ENCODE peak calls at places on chromosome 17, in seven cellular contexts. X is AG09319, O is Calu3, W is fibroblast of villous mesenchyme, M is endothelial cell of umbilical vein, R is mesothelial cell of epicardium, S is astrocyte of the spinal cord. Y is an unnamed sample.

GRCh38 chr17:75625813-75626486 is 7.3 kb upstream of the SMIM5 start:
- DNase-seq in W (peak), M (peak), R (no peak), S (no peak), X (no peak), O (peak), Y (no peak)

GRCh38 chr17:58956997-58957724 is 149.5 kb downstream of the TRIM37 start:
- DNase-seq in R (no peak), X (no peak), M (peak), W (no peak), S (peak), O (no peak), Y (peak)

GRCh38 chr17:69320210-69320907 is 6.6 kb downstream of the ABCA5 start:
- DNase-seq in R (no peak), S (no peak), M (no peak), X (no peak), W (no peak), O (no peak), Y (no peak)

GRCh38 chr17:75721463-75722011 is 278 bp downstream of the ITGB4 start:
- DNase-seq in R (no peak), X (no peak), O (no peak), M (no peak), W (no peak), S (no peak), Y (no peak)

GRCh38 chr17:66786101-66786500 is 48.8 kb upstream of the CACNG5 start:
- DNase-seq in R (no peak), O (no peak), S (no peak), W (no peak), M (no peak), X (no peak), Y (no peak)

GRCh38 chr17:69069289-69069688 is 8.6 kb upstream of the ABCA9 start:
- DNase-seq in M (no peak), R (no peak), X (no peak), W (no peak), S (no peak), O (no peak), Y (no peak)

GRCh38 chr17:8056232-8056975 is 17.5 kb downstream of the ALOX15B start:
- DNase-seq in M (peak), S (peak), W (peak), O (no peak), X (no peak), R (no peak), Y (peak)

GRCh38 chr17:57911021-57911420 is 44.2 kb downstream of the CUEDC1 start:
- DNase-seq in X (no peak), R (no peak), S (no peak), M (no peak), W (no peak), O (no peak), Y (no peak)

GRCh38 chr17:64326420-64327054 is 63.5 kb upstream of the TEX2 start:
- DNase-seq in M (peak), R (no peak), W (peak), O (peak), S (no peak), X (peak), Y (no peak)

GRCh38 chr17:48296453-48296852 is 133.6 kb downstream of the SKAP1 start:
- DNase-seq in X (no peak), R (no peak), O (no peak), S (no peak), M (no peak), W (no peak), Y (no peak)

GRCh38 chr17:47895254-47895855 is 681 bp upstream of the SP2 start:
- DNase-seq in O (no peak), W (no peak), M (no peak), R (no peak), S (no peak), X (no peak), Y (no peak)

GRCh38 chr17:27990979-27991378 is 51.5 kb upstream of the NLK start:
- DNase-seq in W (no peak), R (no peak), X (no peak), O (no peak), S (no peak), M (no peak), Y (no peak)

GRCh38 chr17:44110011-44110686 is 13.3 kb downstream of the HDAC5 start:
- DNase-seq in W (no peak), O (no peak), R (no peak), S (no peak), M (no peak), X (no peak), Y (no peak)

GRCh38 chr17:44109312-44109630 is 14.2 kb downstream of the HDAC5 start:
- DNase-seq in R (no peak), M (no peak), W (no peak), O (no peak), X (no peak), S (no peak), Y (no peak)

GRCh38 chr17:44112284-44113280 is 10.9 kb downstream of the HDAC5 start:
- DNase-seq in O (no peak), W (no peak), S (no peak), X (no peak), M (no peak), R (no peak), Y (no peak)

GRCh38 chr17:44111777-44112176 is 11.7 kb downstream of the HDAC5 start:
- DNase-seq in W (no peak), S (no peak), M (no peak), O (no peak), R (no peak), X (no peak), Y (no peak)

GRCh38 chr17:44110823-44111633 is 12.4 kb downstream of the HDAC5 start:
- DNase-seq in M (peak), O (peak), S (peak), W (peak), R (peak), X (peak), Y (peak)
- TF ChIP-seq CTCF in M (no peak), O (peak), S (no peak), W (no peak), R (no peak), X (no peak), Y (peak)

GRCh38 chr17:45236002-45236606 is 14.4 kb downstream of the FMNL1 start:
- DNase-seq in W (no peak), S (no peak), O (no peak), X (no peak), M (no peak), R (no peak), Y (no peak)
- TF ChIP-seq CTCF in W (no peak), S (no peak), O (peak), X (no peak), M (no peak), R (peak), Y (no peak)

GRCh38 chr17:37190493-37190892 is 185.3 kb upstream of the C17orf78 start:
- DNase-seq in M (no peak), O (no peak), X (no peak), R (no peak), S (no peak), W (no peak), Y (no peak)
- TF ChIP-seq CTCF in M (no peak), O (peak), X (no peak), R (peak), S (peak), W (peak), Y (no peak)

GRCh38 chr17:2055494-2056220 is 754 bp downstream of the HIC1 start:
- DNase-seq in W (peak), O (no peak), X (no peak), S (peak), R (no peak), M (no peak), Y (no peak)

GRCh38 chr17:2057130-2057713 is 2.3 kb downstream of the HIC1 start:
- DNase-seq in W (no peak), R (no peak), O (no peak), S (no peak), M (no peak), X (no peak), Y (no peak)

GRCh38 chr17:2057714-2058520 is 3.0 kb downstream of the HIC1 start:
- DNase-seq in R (no peak), W (peak), M (no peak), O (no peak), S (no peak), X (no peak), Y (no peak)

GRCh38 chr17:2054740-2055493 is at the start of gene HIC1:
- DNase-seq in M (peak), W (peak), S (peak), R (peak), X (no peak), O (peak), Y (no peak)

DNA sequence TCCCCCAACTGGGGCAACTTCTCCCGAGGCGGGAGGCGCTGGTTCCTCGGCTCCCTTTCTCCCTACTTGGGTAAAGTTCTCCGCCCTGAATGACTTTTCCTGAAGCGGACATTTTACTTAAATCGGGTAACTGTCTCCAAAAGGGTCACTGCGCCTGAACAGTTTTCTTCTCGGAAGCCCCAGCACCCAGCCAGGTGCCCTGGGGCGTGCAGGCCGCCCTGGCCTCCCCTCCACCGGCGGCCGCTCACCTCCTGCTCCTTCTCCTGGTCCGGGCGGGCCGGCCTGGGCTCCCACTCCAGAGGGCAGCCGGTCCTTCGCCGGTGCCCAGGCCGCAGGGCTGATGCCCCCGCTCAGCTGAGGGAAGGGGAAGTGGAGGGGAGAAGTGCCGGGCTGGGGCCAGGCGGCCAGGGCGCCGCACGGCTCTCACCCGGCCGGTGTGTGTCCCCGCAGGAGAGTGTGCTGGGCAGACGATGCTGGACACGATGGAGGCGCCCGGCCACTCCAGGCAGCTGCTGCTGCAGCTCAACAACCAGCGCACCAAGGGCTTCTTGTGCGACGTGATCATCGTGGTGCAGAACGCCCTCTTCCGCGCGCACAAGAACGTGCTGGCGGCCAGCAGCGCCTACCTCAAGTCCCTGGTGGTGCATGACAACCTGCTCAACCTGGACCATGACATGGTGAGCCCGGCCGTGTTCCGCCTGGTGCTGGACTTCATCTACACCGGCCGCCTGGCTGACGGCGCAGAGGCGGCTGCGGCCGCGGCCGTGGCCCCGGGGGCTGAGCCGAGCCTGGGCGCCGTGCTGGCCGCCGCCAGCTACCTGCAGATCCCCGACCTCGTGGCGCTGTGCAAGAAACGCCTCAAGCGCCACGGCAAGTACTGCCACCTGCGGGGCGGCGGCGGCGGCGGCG is 1.6 kb downstream of the HIC1 start:
- DNase-seq in M (peak), X (no peak), O (no peak), R (peak), W (peak), S (peak), Y (peak)
- TF ChIP-seq CTCF in M (no peak), X (no peak), O (no peak), R (peak), W (no peak), S (no peak), Y (no peak)

GRCh38 chr17:1323336-1323735 is 43.9 kb downstream of the TRARG1 start:
- DNase-seq in M (no peak), W (no peak), O (no peak), S (no peak), R (no peak), X (no peak), Y (peak)
- TF ChIP-seq CTCF in M (no peak), W (no peak), O (no peak), S (no peak), R (no peak), X (no peak), Y (no peak)

Y was measured in brain microvascular endothelial cell.